ENCODE peak calls at places on chromosome 9, in four cellular contexts. One of them, this sample, is unnamed.

GRCh38 chr9:130805510-130806387 is 29.3 kb upstream of the ABL1 start:
- DNase-seq in H9: no peak
- DNase-seq in PC-3: no peak
- DNase-seq in left ventricle myocardium inferior: no peak
- DNase-seq in this sample: no peak

GRCh38 chr9:135256568-135257354 is 169.3 kb downstream of the OLFM1 start:
- DNase-seq in PC-3: no peak
- DNase-seq in H9: no peak
- DNase-seq in left ventricle myocardium inferior: no peak
- DNase-seq in this sample: no peak

GRCh38 chr9:129328357-129329103 is 150.5 kb upstream of the IER5L start:
- DNase-seq in left ventricle myocardium inferior: no peak
- DNase-seq in PC-3: no peak
- DNase-seq in H9: no peak
- DNase-seq in this sample: no peak

GRCh38 chr9:2838984-2839367 is 4.9 kb downstream of the PUM3 start:
- DNase-seq in left ventricle myocardium inferior: no peak
- DNase-seq in PC-3: no peak
- DNase-seq in H9: no peak
- DNase-seq in this sample: no peak

GRCh38 chr9:127935765-127936221 is 1.9 kb downstream of the DPM2 start:
- DNase-seq in PC-3: no peak
- DNase-seq in left ventricle myocardium inferior: no peak
- DNase-seq in H9: no peak
- DNase-seq in this sample: no peak

GRCh38 chr9:136960212-136960937 is 8.3 kb downstream of the LCN12 start:
- DNase-seq in PC-3: no peak
- DNase-seq in left ventricle myocardium inferior: no peak
- DNase-seq in H9: no peak
- DNase-seq in this sample: no peak

GRCh38 chr9:14309403-14309802 is 4.5 kb downstream of the NFIB start:
- DNase-seq in H9: no peak
- DNase-seq in PC-3: peak
- DNase-seq in left ventricle myocardium inferior: no peak
- DNase-seq in this sample: no peak

GRCh38 chr9:94973491-94973941 is 247.0 kb downstream of the AOPEP start:
- DNase-seq in PC-3: no peak
- DNase-seq in left ventricle myocardium inferior: no peak
- DNase-seq in H9: no peak
- DNase-seq in this sample: no peak

GRCh38 chr9:93814561-93814960 is 140.6 kb downstream of the BARX1 start:
- DNase-seq in H9: peak
- DNase-seq in PC-3: no peak
- DNase-seq in left ventricle myocardium inferior: no peak
- DNase-seq in this sample: no peak

GRCh38 chr9:128120061-128120740 is 7.3 kb downstream of the PTGES2 start:
- DNase-seq in left ventricle myocardium inferior: no peak
- DNase-seq in H9: no peak
- DNase-seq in PC-3: no peak
- DNase-seq in this sample: no peak

GRCh38 chr9:219670-220365 is 5.2 kb downstream of the DOCK8 start:
- DNase-seq in left ventricle myocardium inferior: peak
- DNase-seq in PC-3: no peak
- DNase-seq in H9: no peak
- DNase-seq in this sample: no peak

GRCh38 chr9:130053504-130054427 is at the start of gene GPR107:
- DNase-seq in H9: peak
- DNase-seq in PC-3: peak
- DNase-seq in left ventricle myocardium inferior: peak
- DNase-seq in this sample: peak

GRCh38 chr9:95425910-95426551 is 90.7 kb downstream of the PTCH1 start:
- DNase-seq in left ventricle myocardium inferior: no peak
- DNase-seq in PC-3: peak
- DNase-seq in H9: no peak
- DNase-seq in this sample: peak

GRCh38 chr9:125843646-125844045 is 96.5 kb downstream of the PBX3 start:
- DNase-seq in H9: no peak
- DNase-seq in PC-3: no peak
- DNase-seq in left ventricle myocardium inferior: no peak
- DNase-seq in this sample: no peak

GRCh38 chr9:94222870-94223269 is 36.2 kb upstream of the ZNF169 start:
- DNase-seq in left ventricle myocardium inferior: no peak
- DNase-seq in H9: no peak
- DNase-seq in PC-3: peak
- DNase-seq in this sample: peak

GRCh38 chr9:34685591-34685990 is 5.5 kb downstream of the CCL19 start:
- DNase-seq in H9: no peak
- DNase-seq in left ventricle myocardium inferior: no peak
- DNase-seq in PC-3: no peak
- DNase-seq in this sample: no peak

GRCh38 chr9:27539479-27540441 is 10.1 kb upstream of the MOB3B start:
- DNase-seq in H9: no peak
- DNase-seq in left ventricle myocardium inferior: no peak
- DNase-seq in PC-3: peak
- DNase-seq in this sample: no peak

GRCh38 chr9:132046456-132046855 is 33.2 kb downstream of the MED27 start:
- DNase-seq in left ventricle myocardium inferior: no peak
- DNase-seq in PC-3: no peak
- DNase-seq in H9: no peak
- DNase-seq in this sample: no peak

GRCh38 chr9:34070601-34071340 is 22.1 kb upstream of the UBAP2 start:
- DNase-seq in H9: no peak
- DNase-seq in left ventricle myocardium inferior: no peak
- DNase-seq in PC-3: peak
- DNase-seq in this sample: no peak

GRCh38 chr9:79482078-79482477 is 89.7 kb upstream of the TLE4 start:
- DNase-seq in H9: no peak
- DNase-seq in PC-3: no peak
- DNase-seq in left ventricle myocardium inferior: no peak
- DNase-seq in this sample: no peak

GRCh38 chr9:137772281-137772873 is 105.2 kb upstream of the CACNA1B start:
- DNase-seq in left ventricle myocardium inferior: no peak
- DNase-seq in H9: peak
- DNase-seq in PC-3: no peak
- DNase-seq in this sample: peak

GRCh38 chr9:98607152-98607551 is 101.6 kb downstream of the GABBR2 start:
- DNase-seq in left ventricle myocardium inferior: no peak
- DNase-seq in H9: no peak
- DNase-seq in PC-3: no peak
- DNase-seq in this sample: no peak

GRCh38 chr9:4080889-4081548 is 218.8 kb downstream of the GLIS3 start:
- DNase-seq in H9: peak
- DNase-seq in left ventricle myocardium inferior: no peak
- DNase-seq in PC-3: no peak
- DNase-seq in this sample: no peak

GRCh38 chr9:119839888-119840287 is 470.7 kb upstream of the BRINP1 start:
- DNase-seq in PC-3: no peak
- DNase-seq in H9: no peak
- DNase-seq in left ventricle myocardium inferior: no peak
- DNase-seq in this sample: no peak

GRCh38 chr9:128902351-128903078 is 18.3 kb upstream of the PHYHD1 start:
- DNase-seq in H9: no peak
- DNase-seq in PC-3: peak
- DNase-seq in left ventricle myocardium inferior: peak
- DNase-seq in this sample: peak

GRCh38 chr9:123562844-123563346 is 206.9 kb downstream of the CRB2 start:
- DNase-seq in PC-3: no peak
- DNase-seq in left ventricle myocardium inferior: no peak
- DNase-seq in H9: no peak
- DNase-seq in this sample: peak

GRCh38 chr9:19028835-19029451 is 4.1 kb downstream of the SAXO1 start:
- DNase-seq in PC-3: peak
- DNase-seq in H9: peak
- DNase-seq in left ventricle myocardium inferior: no peak
- DNase-seq in this sample: peak

GRCh38 chr9:17580119-17580518 is 1.3 kb downstream of the SH3GL2 start:
- DNase-seq in left ventricle myocardium inferior: no peak
- DNase-seq in PC-3: no peak
- DNase-seq in H9: no peak
- DNase-seq in this sample: no peak

GRCh38 chr9:134961331-134962064 is 43.8 kb upstream of the FCN1 start:
- DNase-seq in PC-3: no peak
- DNase-seq in left ventricle myocardium inferior: peak
- DNase-seq in H9: no peak
- DNase-seq in this sample: no peak

DNA sequence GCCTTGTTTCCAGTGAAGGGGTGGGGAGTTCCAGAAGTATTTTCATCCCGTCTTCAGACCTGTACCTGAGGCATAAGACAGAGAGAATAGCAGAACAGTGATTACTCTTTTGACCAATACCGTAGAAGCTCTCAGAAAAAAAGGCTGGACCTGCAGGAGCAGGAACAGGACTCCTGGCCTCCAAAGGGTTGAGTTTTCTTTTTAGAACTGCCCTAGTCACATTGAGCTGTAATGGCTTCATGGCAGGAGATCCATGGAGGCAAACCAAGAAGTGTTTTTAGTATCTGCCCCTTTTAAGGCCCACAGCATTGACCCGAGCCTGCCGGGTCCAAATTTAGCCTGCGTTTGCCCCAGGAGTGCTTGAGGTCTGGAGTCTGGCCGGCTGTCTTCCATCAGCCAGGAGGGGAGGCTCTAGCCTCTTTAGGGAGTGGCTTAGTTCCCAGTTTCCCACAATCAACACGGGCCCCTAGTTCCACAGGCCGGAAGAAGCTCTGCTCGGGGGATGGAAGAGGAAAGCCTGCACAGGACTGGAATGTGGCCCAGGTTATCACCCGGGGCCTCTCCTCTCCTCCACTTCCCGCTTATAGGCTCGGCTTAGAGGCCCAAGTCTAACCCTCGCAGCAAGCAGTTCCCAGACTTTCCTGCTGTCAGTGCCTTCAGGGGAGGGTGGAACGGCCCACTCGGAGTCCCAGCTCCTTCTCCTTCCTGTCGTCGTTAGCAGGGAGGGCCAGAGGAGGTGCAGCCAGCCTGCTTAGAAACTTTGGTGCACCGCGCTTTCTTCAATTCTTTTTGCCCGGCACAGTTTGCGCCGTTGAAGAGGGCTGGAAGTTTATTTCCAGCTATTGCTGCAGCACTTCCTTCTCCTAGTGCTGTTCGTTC is 80.7 kb downstream of the C9orf152 start:
- DNase-seq in left ventricle myocardium inferior: peak
- DNase-seq in PC-3: no peak
- DNase-seq in H9: peak
- DNase-seq in this sample: no peak
- H3K27ac ChIP-seq in left ventricle myocardium inferior: peak
- H3K27ac ChIP-seq in PC-3: no peak
- H3K27ac ChIP-seq in H9: no peak
- H3K27ac ChIP-seq in this sample: peak

GRCh38 chr9:88745281-88746001 is 210.5 kb downstream of the NXNL2 start:
- DNase-seq in left ventricle myocardium inferior: no peak
- DNase-seq in PC-3: no peak
- DNase-seq in H9: no peak
- DNase-seq in this sample: no peak
- TF ChIP-seq CTCF in left ventricle myocardium inferior: no peak
- TF ChIP-seq CTCF in PC-3: no peak
- TF ChIP-seq CTCF in H9: no peak
- TF ChIP-seq CTCF in this sample: no peak

DNA sequence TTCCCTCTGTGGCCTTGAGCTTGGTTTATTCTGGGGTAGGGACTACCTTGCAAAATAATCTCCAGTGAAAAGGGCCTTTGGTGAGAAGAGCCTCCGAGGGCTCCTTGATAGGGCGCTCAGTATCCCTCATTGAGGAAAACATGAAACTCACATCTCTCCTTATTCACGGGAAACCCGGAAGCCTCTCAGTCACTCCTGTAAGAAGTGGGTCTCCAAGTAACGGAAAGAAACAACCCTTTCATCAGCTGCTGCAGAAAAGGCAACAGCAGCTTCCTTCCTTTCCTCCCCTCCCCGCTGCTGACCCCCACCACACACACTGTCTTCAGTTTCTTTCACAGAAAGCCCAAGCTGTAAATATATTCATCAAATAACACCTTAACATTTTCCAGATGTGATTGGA is 81.5 kb downstream of the C9orf152 start:
- DNase-seq in left ventricle myocardium inferior: no peak
- DNase-seq in PC-3: no peak
- DNase-seq in H9: no peak
- DNase-seq in this sample: no peak
- H3K27ac ChIP-seq in left ventricle myocardium inferior: peak
- H3K27ac ChIP-seq in PC-3: no peak
- H3K27ac ChIP-seq in H9: no peak
- H3K27ac ChIP-seq in this sample: no peak

DNA sequence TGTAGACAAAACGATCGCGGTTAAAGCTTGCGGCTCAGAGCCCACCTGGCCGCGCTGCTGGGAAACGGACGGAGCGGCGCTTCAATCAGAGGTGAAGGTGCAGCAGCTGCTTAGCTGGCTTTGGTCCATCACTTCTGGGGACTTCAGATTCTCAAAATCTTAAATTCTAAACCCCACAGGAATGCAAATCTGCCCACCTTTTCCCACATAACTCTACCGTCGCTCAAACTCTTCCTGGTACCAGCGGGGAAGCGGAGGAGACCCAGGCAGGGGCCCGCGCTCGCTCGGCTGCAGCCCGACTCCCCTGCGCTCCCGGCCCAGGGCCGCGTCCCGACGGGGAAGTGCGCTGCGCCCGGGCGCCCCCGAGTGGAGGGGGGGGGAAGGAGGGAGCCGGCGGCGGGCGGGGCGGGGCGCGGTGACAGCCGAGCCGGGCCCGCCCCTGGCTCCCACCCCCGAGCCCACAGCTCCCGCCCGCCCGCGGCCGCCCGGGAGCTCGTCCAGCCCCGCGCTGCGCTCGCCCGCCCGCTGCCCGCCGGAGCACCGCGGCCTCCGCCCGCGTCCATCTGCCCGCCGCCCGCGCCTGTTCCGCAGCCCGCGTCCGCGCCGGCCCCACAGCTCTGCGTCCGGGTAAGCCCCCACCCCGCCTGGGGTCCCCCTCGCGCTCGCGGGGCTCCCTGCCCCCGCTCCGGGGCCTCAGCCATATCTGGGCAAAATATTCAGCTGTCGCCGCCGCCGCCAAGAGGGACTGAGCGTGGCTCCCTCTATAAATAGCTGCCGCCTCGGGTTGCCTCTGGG is at the start of gene TMOD1:
- DNase-seq in H9: peak
- DNase-seq in left ventricle myocardium inferior: peak
- DNase-seq in PC-3: peak
- DNase-seq in this sample: peak
- TF ChIP-seq CTCF in H9: peak
- TF ChIP-seq CTCF in left ventricle myocardium inferior: peak
- TF ChIP-seq CTCF in PC-3: peak
- TF ChIP-seq CTCF in this sample: peak

DNA sequence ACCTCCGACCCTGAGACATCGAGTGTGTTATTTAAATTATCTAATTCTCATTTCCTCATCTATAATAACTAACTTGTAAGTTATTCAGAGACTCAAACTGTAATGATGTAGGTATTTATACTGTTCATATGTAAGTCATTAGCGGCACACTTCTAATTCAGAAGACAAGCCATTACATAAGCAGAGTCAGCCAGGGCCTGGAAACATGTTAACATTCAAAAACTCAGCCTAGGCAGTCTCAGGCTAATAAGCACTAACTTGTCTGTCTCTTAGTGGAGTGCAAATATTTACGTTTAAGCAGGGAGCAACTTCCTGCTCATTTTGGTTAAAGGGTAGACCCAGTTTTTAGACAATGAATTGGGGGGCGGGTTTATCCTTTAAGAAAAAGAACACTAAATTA is 598.4 kb downstream of the ACTL7B start:
- DNase-seq in H9: no peak
- DNase-seq in left ventricle myocardium inferior: no peak
- DNase-seq in PC-3: no peak
- DNase-seq in this sample: no peak
- H3K27ac ChIP-seq in H9: no peak
- H3K27ac ChIP-seq in left ventricle myocardium inferior: no peak
- H3K27ac ChIP-seq in PC-3: no peak
- H3K27ac ChIP-seq in this sample: no peak

This sample was measured in RWPE1.